ENCODE peak calls at places on chromosome 18, in seven cellular contexts. B, O, J, E, L, N and Y are unnamed samples.

GRCh38 chr18:79693561-79694205 is 14.1 kb downstream of the CTDP1 start:
- DNase-seq in E (no peak), L (peak; percentile 64), B (no peak), N (no peak), O (no peak), J (no peak), Y (no peak)

GRCh38 chr18:29488617-29489016 is 1311.7 kb upstream of the CDH2 start:
- DNase-seq in N (peak; percentile 7), E (no peak), O (no peak), L (no peak), B (no peak), J (no peak), Y (no peak)

GRCh38 chr18:10406172-10406663 is 48.2 kb upstream of the APCDD1 start:
- DNase-seq in N (no peak), J (peak; percentile 72), L (no peak), B (no peak), O (no peak), E (no peak), Y (no peak)

GRCh38 chr18:78232196-78232595 is 747.4 kb upstream of the SALL3 start:
- DNase-seq in B (no peak), E (no peak), O (no peak), N (no peak), J (no peak), L (no peak), Y (no peak)

GRCh38 chr18:13572148-13572547 is 154.2 kb downstream of the FAM210A start:
- DNase-seq in J (no peak), N (no peak), B (no peak), L (no peak), O (no peak), E (no peak), Y (no peak)

GRCh38 chr18:25979358-25979727 is 111.1 kb downstream of the SS18 start:
- DNase-seq in L (no peak), B (no peak), J (no peak), N (no peak), E (no peak), O (no peak), Y (no peak)

GRCh38 chr18:42255908-42256765 is 301.1 kb downstream of the PIK3C3 start:
- DNase-seq in J (no peak), B (no peak), N (no peak), O (no peak), E (no peak), L (no peak), Y (no peak)

GRCh38 chr18:23108496-23108895 is 26.8 kb upstream of the CABLES1 start:
- DNase-seq in B (no peak), N (no peak), J (no peak), O (no peak), E (no peak), L (no peak), Y (no peak)

GRCh38 chr18:10041180-10041579 is 127.4 kb downstream of the VAPA start:
- DNase-seq in J (no peak), N (peak; percentile 57), E (no peak), L (no peak), O (no peak), B (no peak), Y (no peak)

GRCh38 chr18:74040459-74041332 is 106.9 kb downstream of the FBXO15 start:
- DNase-seq in E (no peak), L (no peak), O (peak; percentile 63), N (peak; percentile 11), B (peak; percentile 64), J (peak; percentile 57), Y (peak; percentile 85)

GRCh38 chr18:67408240-67408639 is 108.3 kb downstream of the DSEL start:
- DNase-seq in L (no peak), B (no peak), N (peak; percentile 72), E (no peak), J (no peak), O (no peak), Y (no peak)

GRCh38 chr18:27213123-27213717 is 28.1 kb upstream of the CHST9 start:
- DNase-seq in O (no peak), J (no peak), B (no peak), E (no peak), L (no peak), N (no peak), Y (no peak)

GRCh38 chr18:54777118-54777791 is 51.0 kb upstream of the RAB27B start:
- DNase-seq in E (no peak), N (no peak), B (no peak), O (no peak), L (no peak), J (no peak), Y (no peak)

GRCh38 chr18:54119524-54120019 is 104.9 kb downstream of the MBD2 start:
- DNase-seq in N (peak; percentile 59), L (no peak), B (no peak), O (peak; percentile 60), E (no peak), J (no peak), Y (no peak)

GRCh38 chr18:74412106-74412880 is 44.8 kb downstream of the DIPK1C start:
- DNase-seq in L (no peak), N (no peak), B (no peak), E (no peak), O (no peak), J (no peak), Y (no peak)

GRCh38 chr18:62935994-62936393 is 220.7 kb downstream of the PHLPP1 start:
- DNase-seq in E (no peak), N (no peak), B (no peak), J (no peak), L (no peak), O (no peak), Y (no peak)

GRCh38 chr18:22219568-22220355 is 50.4 kb downstream of the GATA6 start:
- DNase-seq in B (no peak), J (no peak), O (no peak), L (no peak), E (no peak), N (no peak), Y (no peak)

GRCh38 chr18:74935411-74935810 is 273.5 kb downstream of the PTGR3 start:
- DNase-seq in B (no peak), J (no peak), O (no peak), E (no peak), L (no peak), N (no peak), Y (no peak)

GRCh38 chr18:59881728-59882685 is 17.8 kb upstream of the PMAIP1 start:
- DNase-seq in O (no peak), E (no peak), B (peak; percentile 56), L (no peak), J (no peak), N (peak; percentile 67), Y (no peak)

GRCh38 chr18:75133721-75134645 is 75.0 kb downstream of the PTGR3 start:
- DNase-seq in B (peak; percentile 14), L (peak; percentile 22), E (no peak), N (no peak), O (no peak), J (no peak), Y (no peak)

DNA sequence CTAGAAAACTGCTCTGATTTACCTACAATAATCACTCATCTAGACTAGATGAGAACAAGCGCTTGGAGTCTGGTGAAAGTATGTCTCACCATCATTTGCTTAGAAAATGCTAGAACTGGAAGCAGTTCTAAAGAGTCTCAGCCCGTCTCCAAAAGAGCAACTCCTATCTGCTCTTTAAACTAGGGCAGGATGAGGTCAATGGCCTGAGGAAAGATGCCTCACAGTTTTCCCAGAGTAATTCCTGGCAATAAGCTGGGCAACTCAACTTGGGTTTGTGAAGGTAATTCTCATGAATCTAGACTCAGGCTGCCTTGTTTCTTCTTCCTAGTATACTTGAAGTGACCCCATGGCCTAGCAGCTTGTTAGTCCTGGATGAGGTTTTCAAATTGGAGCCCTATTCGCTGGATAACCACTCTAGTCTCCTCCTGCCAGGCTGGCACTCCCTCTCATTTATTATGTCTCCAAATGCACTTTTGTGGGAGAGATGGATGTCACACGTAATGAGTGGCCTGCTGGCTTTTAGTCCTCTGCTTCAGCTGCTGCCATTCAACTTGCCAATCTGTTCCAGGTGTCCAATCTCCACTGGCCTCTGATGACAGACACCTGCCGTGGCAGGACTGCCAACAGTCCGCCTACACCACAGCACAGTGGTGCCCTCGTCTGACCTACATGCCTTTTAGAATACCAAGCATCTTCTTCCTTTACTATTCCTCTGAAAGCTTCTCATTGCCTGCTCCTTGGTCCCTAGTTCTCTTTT is 80.9 kb downstream of the CABYR start:
- DNase-seq in O (no peak), J (no peak), L (no peak), N (no peak), B (no peak), E (no peak), Y (no peak)
- H3K27ac ChIP-seq in O (no peak overlapping the region), J (no peak overlapping the region), L (no peak overlapping the region), N (no peak overlapping the region), B (no peak overlapping the region), E (no peak overlapping the region), Y (no peak overlapping the region)

DNA sequence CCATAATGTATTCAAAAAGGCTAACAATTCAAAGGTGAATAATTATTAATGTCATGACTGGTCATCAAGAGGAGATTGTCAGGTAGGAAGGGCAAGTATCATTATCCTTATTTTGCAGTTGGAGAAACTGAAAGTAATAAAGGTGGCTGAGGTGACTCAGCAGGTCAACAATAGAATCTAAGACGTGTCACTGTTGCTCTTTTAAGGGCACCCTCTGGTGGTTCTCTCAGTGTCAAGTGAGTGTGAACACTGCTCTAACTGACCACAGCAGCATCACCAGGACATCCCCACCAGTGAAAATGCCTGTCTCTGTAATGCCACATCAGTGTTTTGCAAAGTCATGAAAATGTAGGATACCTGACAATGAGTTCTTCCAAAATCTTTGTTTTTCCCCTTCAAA is 69.7 kb downstream of the DCC start:
- DNase-seq in J (no peak), B (no peak), L (no peak), N (no peak), O (no peak), E (no peak), Y (no peak)
- TF ChIP-seq CTCF in J (no peak), B (no peak), L (no peak), N (no peak), O (no peak), E (no peak), Y (no peak)

DNA sequence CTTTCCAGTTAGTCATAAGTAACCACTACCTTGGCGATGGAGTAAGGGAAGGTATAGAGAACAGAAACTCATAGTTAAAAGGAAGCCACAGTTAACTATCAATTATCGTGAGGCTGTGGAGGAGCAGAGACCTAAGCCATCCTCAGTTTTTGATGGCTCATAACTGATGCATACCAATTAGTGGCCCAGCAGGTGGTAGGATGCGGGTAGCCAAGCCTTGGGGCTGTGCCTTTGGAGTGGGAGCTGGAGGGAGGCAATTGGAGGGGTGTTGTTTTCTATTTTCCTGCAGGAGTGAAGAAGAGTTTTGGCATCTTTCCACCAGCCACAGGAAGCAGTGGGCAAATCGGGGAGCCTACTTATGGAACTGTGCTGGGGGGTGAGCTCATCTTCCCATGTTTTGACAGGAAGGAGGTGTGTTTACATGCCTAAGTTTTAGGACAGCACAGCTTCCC is 194.8 kb downstream of the TPGS2 start:
- DNase-seq in O (no peak), J (no peak), N (no peak), L (no peak), B (no peak), E (no peak), Y (no peak)
- H3K4me1 ChIP-seq in O (no peaks in the 10 kb centered on the region), J (no peaks in the 10 kb centered on the region), N (peaks cover 20% of the 10 kb centered on the region), L (peaks cover 37% of the 10 kb centered on the region), B (no peaks in the 10 kb centered on the region), E (no peaks in the 10 kb centered on the region), Y (peaks cover 4% of the 10 kb centered on the region)

DNA sequence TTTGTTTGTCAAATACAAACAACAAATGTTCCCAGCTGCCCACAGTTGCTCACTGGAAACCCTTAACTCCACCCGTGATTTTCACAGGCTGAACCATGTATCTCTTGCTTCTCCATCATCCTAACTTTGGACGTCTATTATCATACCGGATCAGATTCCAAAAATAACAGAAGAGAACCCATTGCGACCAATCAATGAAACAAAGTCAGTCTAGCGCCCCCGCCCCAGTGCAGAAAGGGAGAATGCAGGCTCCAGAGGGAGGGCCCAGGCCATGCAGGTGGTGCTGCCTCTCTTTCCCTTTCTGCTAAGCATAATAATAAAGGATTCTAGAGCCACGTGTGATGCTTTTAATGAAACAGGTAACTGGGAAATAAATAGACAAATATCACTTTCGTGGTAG is 24.1 kb downstream of the COLEC12 start:
- DNase-seq in E (no peak), B (no peak), J (no peak), L (no peak), O (no peak), N (no peak), Y (no peak)
- H3K27ac ChIP-seq in E (no peak overlapping the region), B (no peak overlapping the region), J (peak overlapping the region; percentile 67), L (no peak overlapping the region), O (no peak overlapping the region), N (no peak overlapping the region), Y (no peak overlapping the region)